ENCODE peak calls at places on chromosomes 4 and X, in nine cellular contexts. X is non-pigmented ciliary epithelial cell, U is T-helper 9 cell, Q is hypothalamus, G is kidney epithelial cell, T is substantia nigra, Z is right cardiac atrium, W is fibroblast of lung, A is endothelial cell. H is an unnamed sample.

GRCh38 chrX:107493141-107493540 is 43.7 kb downstream of the FRMPD3 start:
- DNase-seq in U (no peak), A (no peak), Z (no peak), G (no peak), W (no peak), X (no peak), Q (no peak), T (no peak), H (no peak)

GRCh38 chrX:40402771-40403533 is 177.8 kb upstream of the ATP6AP2 start:
- DNase-seq in G (peak), W (peak), X (peak), Z (no peak), T (no peak), A (no peak), Q (no peak), U (no peak), H (peak)

GRCh38 chr4:58767598-58767997 is 1657.4 kb upstream of the IGFBP7 start:
- DNase-seq in U (no peak), Z (no peak), G (no peak), W (no peak), Q (no peak), X (no peak), T (no peak), A (no peak), H (no peak)

GRCh38 chrX:12701625-12702024 is 89.6 kb upstream of the PRPS2 start:
- DNase-seq in Q (peak), A (peak), U (no peak), X (peak), Z (peak), T (peak), W (peak), G (peak), H (peak)

GRCh38 chr4:136927172-136927571 is 605.1 kb downstream of the PCDH18 start:
- DNase-seq in T (no peak), G (peak), A (no peak), X (peak), Z (no peak), Q (no peak), W (peak), U (no peak), H (peak)

GRCh38 chr4:59979061-59979460 is 1221.1 kb upstream of the ADGRL3 start:
- DNase-seq in Q (no peak), W (no peak), U (no peak), T (no peak), G (no peak), A (no peak), Z (no peak), X (no peak), H (no peak)

GRCh38 chrX:46628406-46629371 is 55.1 kb downstream of the CHST7 start:
- DNase-seq in G (no peak), Q (no peak), Z (peak), X (no peak), T (no peak), A (no peak), U (no peak), W (peak), H (peak)

GRCh38 chr4:145061325-145061920 is 36.6 kb downstream of the ANAPC10 start:
- DNase-seq in A (no peak), U (no peak), X (no peak), W (peak), Q (no peak), G (no peak), T (no peak), Z (no peak), H (peak)

GRCh38 chr4:28436191-28437080 is 1575.8 kb downstream of the STIM2 start:
- DNase-seq in X (no peak), W (no peak), U (no peak), A (no peak), G (no peak), T (no peak), Q (no peak), Z (no peak), H (no peak)

GRCh38 chr4:153113061-153113837 is 91.0 kb upstream of the TRIM2 start:
- DNase-seq in X (no peak), G (no peak), Q (no peak), U (no peak), T (no peak), A (no peak), Z (no peak), W (no peak), H (peak)

GRCh38 chr4:139901516-139902327 is 236.1 kb downstream of the MGST2 start:
- DNase-seq in U (no peak), Z (no peak), Q (no peak), G (no peak), X (no peak), A (no peak), W (peak), T (no peak), H (peak)

GRCh38 chr4:163758032-163758431 is 263.5 kb downstream of the TMA16 start:
- DNase-seq in Q (no peak), U (no peak), X (no peak), Z (no peak), T (no peak), W (no peak), A (no peak), G (no peak), H (no peak)

GRCh38 chr4:88765729-88766128 is 68.1 kb upstream of the NAP1L5 start:
- DNase-seq in Z (peak), A (no peak), W (peak), T (no peak), Q (no peak), G (peak), X (peak), U (no peak), H (peak)

GRCh38 chrX:12721042-12721441 is 70.2 kb upstream of the PRPS2 start:
- DNase-seq in Q (no peak), Z (no peak), G (no peak), U (no peak), X (no peak), W (no peak), A (no peak), T (no peak), H (peak)

GRCh38 chrX:38896724-38897298 is 95.6 kb downstream of the MID1IP1 start:
- DNase-seq in Z (no peak), T (no peak), Q (no peak), G (no peak), W (no peak), X (no peak), U (no peak), A (no peak), H (no peak)

GRCh38 chr4:154781983-154782293 is 866 bp downstream of the RBM46 start:
- DNase-seq in Z (peak), A (no peak), X (no peak), U (no peak), W (no peak), G (no peak), T (no peak), Q (no peak), H (peak)